ENCODE peak calls at places on chromosomes 12 and 14, in four cellular contexts. One of them, this sample, is unnamed.

GRCh38 chr14:105061428-105062047 is 3.7 kb downstream of the GPR132 start:
- DNase-seq in Peyer's patch: peak
- DNase-seq in testis: no peak
- DNase-seq in A549: no peak
- DNase-seq in this sample: peak

GRCh38 chr14:86022031-86022629 is 492.2 kb downstream of the FLRT2 start:
- DNase-seq in Peyer's patch: no peak
- DNase-seq in testis: no peak
- DNase-seq in A549: no peak
- DNase-seq in this sample: no peak

GRCh38 chr12:125606312-125606711 is 541.1 kb downstream of the AACS start:
- DNase-seq in Peyer's patch: no peak
- DNase-seq in testis: no peak
- DNase-seq in A549: no peak
- DNase-seq in this sample: no peak

GRCh38 chr12:43969882-43970281 is 134.0 kb downstream of the TMEM117 start:
- DNase-seq in Peyer's patch: no peak
- DNase-seq in testis: no peak
- DNase-seq in A549: no peak
- DNase-seq in this sample: no peak

GRCh38 chr14:94163806-94164205 is 10.3 kb upstream of the PPP4R4 start:
- DNase-seq in Peyer's patch: no peak
- DNase-seq in testis: no peak
- DNase-seq in A549: no peak
- DNase-seq in this sample: no peak

GRCh38 chr14:60008042-60008441 is 83.7 kb upstream of the PCNX4 start:
- DNase-seq in Peyer's patch: no peak
- DNase-seq in testis: no peak
- DNase-seq in A549: no peak
- DNase-seq in this sample: no peak

GRCh38 chr14:99968156-99968920 is 96.9 kb upstream of the EVL start:
- DNase-seq in Peyer's patch: no peak
- DNase-seq in testis: no peak
- DNase-seq in A549: no peak
- DNase-seq in this sample: no peak

GRCh38 chr12:3041558-3042164 is 35.5 kb upstream of the TSPAN9 start:
- DNase-seq in Peyer's patch: peak
- DNase-seq in testis: peak
- DNase-seq in A549: peak
- DNase-seq in this sample: peak

GRCh38 chr12:24111101-24111500 is 161.6 kb upstream of the SOX5 start:
- DNase-seq in Peyer's patch: no peak
- DNase-seq in testis: no peak
- DNase-seq in A549: no peak
- DNase-seq in this sample: no peak

GRCh38 chr14:25215607-25216006 is 165.7 kb upstream of the STXBP6 start:
- DNase-seq in Peyer's patch: no peak
- DNase-seq in testis: no peak
- DNase-seq in A549: no peak
- DNase-seq in this sample: no peak

GRCh38 chr12:106493531-106493930 is 89.3 kb upstream of the RFX4 start:
- DNase-seq in Peyer's patch: no peak
- DNase-seq in testis: no peak
- DNase-seq in A549: no peak
- DNase-seq in this sample: no peak

GRCh38 chr12:109885616-109886015 is 5.3 kb upstream of the GLTP start:
- DNase-seq in Peyer's patch: no peak
- DNase-seq in testis: no peak
- DNase-seq in A549: no peak
- DNase-seq in this sample: no peak

GRCh38 chr12:119601877-119602536 is 8.4 kb downstream of the TMEM233 start:
- DNase-seq in Peyer's patch: no peak
- DNase-seq in testis: no peak
- DNase-seq in A549: no peak
- DNase-seq in this sample: no peak

GRCh38 chr14:55752580-55753365 is 172.8 kb downstream of the KTN1 start:
- DNase-seq in Peyer's patch: no peak
- DNase-seq in testis: no peak
- DNase-seq in A549: peak
- DNase-seq in this sample: no peak

GRCh38 chr14:29222671-29223268 is 456.2 kb downstream of the FOXG1 start:
- DNase-seq in Peyer's patch: no peak
- DNase-seq in testis: peak
- DNase-seq in A549: no peak
- DNase-seq in this sample: no peak

GRCh38 chr14:20454359-20454644 is 310 bp downstream of the OSGEP start:
- DNase-seq in Peyer's patch: peak
- DNase-seq in testis: peak
- DNase-seq in A549: peak
- DNase-seq in this sample: peak

GRCh38 chr14:77347746-77348145 is 26.9 kb downstream of the GSTZ1 start:
- DNase-seq in Peyer's patch: no peak
- DNase-seq in testis: no peak
- DNase-seq in A549: no peak
- DNase-seq in this sample: no peak

GRCh38 chr12:48199784-48200198 is 3.3 kb downstream of the OR10AD1 start:
- DNase-seq in Peyer's patch: no peak
- DNase-seq in testis: peak
- DNase-seq in A549: no peak
- DNase-seq in this sample: no peak

GRCh38 chr14:73662439-73663056 is 17.8 kb downstream of the DNAL1 start:
- DNase-seq in Peyer's patch: no peak
- DNase-seq in testis: no peak
- DNase-seq in A549: peak
- DNase-seq in this sample: no peak

GRCh38 chr12:25957898-25958253 is 606 bp upstream of the RASSF8 start:
- DNase-seq in Peyer's patch: no peak
- DNase-seq in testis: no peak
- DNase-seq in A549: peak
- DNase-seq in this sample: no peak

GRCh38 chr14:33592298-33592697 is 358.6 kb downstream of the EGLN3 start:
- DNase-seq in Peyer's patch: no peak
- DNase-seq in testis: no peak
- DNase-seq in A549: no peak
- DNase-seq in this sample: no peak

GRCh38 chr14:50835280-50835679 is 4.3 kb upstream of the NIN start:
- DNase-seq in Peyer's patch: peak
- DNase-seq in testis: no peak
- DNase-seq in A549: no peak
- DNase-seq in this sample: no peak

GRCh38 chr12:105562727-105563072 is 232.2 kb downstream of the C12orf75 start:
- DNase-seq in Peyer's patch: no peak
- DNase-seq in testis: no peak
- DNase-seq in A549: peak
- DNase-seq in this sample: no peak

GRCh38 chr12:47361389-47362031 is 281.8 kb upstream of the AMIGO2 start:
- DNase-seq in Peyer's patch: peak
- DNase-seq in testis: peak
- DNase-seq in A549: no peak
- DNase-seq in this sample: no peak

GRCh38 chr12:54680374-54680773 is 32.2 kb upstream of the DCD start:
- DNase-seq in Peyer's patch: no peak
- DNase-seq in testis: no peak
- DNase-seq in A549: peak
- DNase-seq in this sample: no peak

GRCh38 chr12:109385339-109386078 is 37.8 kb downstream of the MYO1H start:
- DNase-seq in Peyer's patch: no peak
- DNase-seq in testis: peak
- DNase-seq in A549: peak
- DNase-seq in this sample: no peak

GRCh38 chr14:68779761-68780323 is 13.0 kb downstream of the ZFP36L1 start:
- DNase-seq in Peyer's patch: no peak
- DNase-seq in testis: peak
- DNase-seq in A549: no peak
- DNase-seq in this sample: peak

GRCh38 chr14:69796797-69797500 is at the start of gene SLC10A1:
- DNase-seq in Peyer's patch: no peak
- DNase-seq in testis: peak
- DNase-seq in A549: no peak
- DNase-seq in this sample: no peak

GRCh38 chr12:95690861-95691635 is 99.5 kb downstream of the NTN4 start:
- DNase-seq in Peyer's patch: no peak
- DNase-seq in testis: no peak
- DNase-seq in A549: no peak
- DNase-seq in this sample: no peak

GRCh38 chr12:85509857-85510256 is 229.8 kb downstream of the ALX1 start:
- DNase-seq in Peyer's patch: no peak
- DNase-seq in testis: no peak
- DNase-seq in A549: no peak
- DNase-seq in this sample: no peak

GRCh38 chr14:67240168-67240932 is 885 bp upstream of the PALS1 start:
- DNase-seq in Peyer's patch: peak
- DNase-seq in testis: peak
- DNase-seq in A549: peak
- DNase-seq in this sample: peak

GRCh38 chr12:34390846-34391700 is 368.8 kb downstream of the ALG10 start:
- DNase-seq in Peyer's patch: no peak
- DNase-seq in testis: no peak
- DNase-seq in A549: no peak
- DNase-seq in this sample: no peak

GRCh38 chr12:62917939-62918338 is 17.0 kb downstream of the PPM1H start:
- DNase-seq in Peyer's patch: no peak
- DNase-seq in testis: no peak
- DNase-seq in A549: no peak
- DNase-seq in this sample: no peak

GRCh38 chr14:24195186-24196070 is at the start of gene TM9SF1:
- DNase-seq in Peyer's patch: peak
- DNase-seq in testis: peak
- DNase-seq in A549: peak
- DNase-seq in this sample: peak

GRCh38 chr12:95368931-95369330 is 105.0 kb upstream of the METAP2 start:
- DNase-seq in Peyer's patch: no peak
- DNase-seq in testis: no peak
- DNase-seq in A549: no peak
- DNase-seq in this sample: no peak

GRCh38 chr14:100567877-100568163 is 19.4 kb downstream of the BEGAIN start:
- DNase-seq in Peyer's patch: no peak
- DNase-seq in testis: no peak
- DNase-seq in A549: no peak
- DNase-seq in this sample: no peak

GRCh38 chr14:68501621-68502052 is 291.2 kb downstream of the ZFP36L1 start:
- DNase-seq in Peyer's patch: no peak
- DNase-seq in testis: peak
- DNase-seq in A549: no peak
- DNase-seq in this sample: no peak

GRCh38 chr12:116661341-116661740 is 76.5 kb downstream of the SPRING1 start:
- DNase-seq in Peyer's patch: no peak
- DNase-seq in testis: peak
- DNase-seq in A549: no peak
- DNase-seq in this sample: no peak

GRCh38 chr12:642633-643477 is 20.4 kb downstream of the NINJ2 start:
- DNase-seq in Peyer's patch: peak
- DNase-seq in testis: peak
- DNase-seq in A549: peak
- DNase-seq in this sample: peak
- TF ChIP-seq CTCF in Peyer's patch: peak
- TF ChIP-seq CTCF in testis: no peak
- TF ChIP-seq CTCF in A549: peak
- TF ChIP-seq CTCF in this sample: peak

GRCh38 chr14:103574707-103575285 is 12.0 kb downstream of the COA8 start:
- DNase-seq in Peyer's patch: no peak
- DNase-seq in testis: no peak
- DNase-seq in A549: no peak
- DNase-seq in this sample: no peak
- H3K27ac ChIP-seq in Peyer's patch: no peak
- H3K27ac ChIP-seq in testis: no peak
- H3K27ac ChIP-seq in A549: no peak
- H3K27ac ChIP-seq in this sample: no peak

DNA sequence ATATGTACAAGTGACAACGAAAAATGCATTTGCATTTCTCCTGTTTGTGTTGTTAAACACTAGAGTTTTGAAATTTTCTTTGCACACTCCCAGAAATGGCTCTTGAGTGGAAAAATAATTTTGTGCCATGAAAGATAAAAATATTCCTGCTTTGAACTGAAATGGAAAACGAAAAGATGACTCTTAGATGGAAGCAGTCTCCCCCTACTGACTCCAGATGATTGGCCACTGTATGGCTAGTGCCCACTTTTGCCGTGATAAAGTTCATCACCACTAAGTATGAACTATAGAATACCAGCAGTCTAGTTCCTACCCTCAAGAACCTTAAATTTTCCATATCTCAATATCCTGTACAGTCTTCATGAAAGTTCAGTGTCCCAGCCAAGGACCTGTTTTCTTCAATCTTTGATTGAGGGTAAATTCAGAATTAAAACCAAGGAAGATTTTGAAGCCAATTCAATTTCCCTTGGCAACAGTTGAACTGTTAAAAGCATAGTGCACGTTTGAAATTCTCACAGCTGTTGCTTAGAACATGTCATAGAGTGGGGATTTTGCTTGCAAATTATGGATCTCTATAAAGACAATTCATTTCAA is 1.6 kb upstream of the PPP2R5E start:
- DNase-seq in Peyer's patch: no peak
- DNase-seq in testis: no peak
- DNase-seq in A549: peak
- DNase-seq in this sample: no peak
- TF ChIP-seq CTCF in Peyer's patch: peak
- TF ChIP-seq CTCF in testis: peak
- TF ChIP-seq CTCF in A549: peak
- TF ChIP-seq CTCF in this sample: no peak

GRCh38 chr14:89445252-89445973 is 28.4 kb upstream of the FOXN3 start:
- DNase-seq in Peyer's patch: no peak
- DNase-seq in testis: no peak
- DNase-seq in A549: no peak
- DNase-seq in this sample: no peak
- H3K27ac ChIP-seq in Peyer's patch: peak
- H3K27ac ChIP-seq in testis: no peak
- H3K27ac ChIP-seq in A549: no peak
- H3K27ac ChIP-seq in this sample: no peak

GRCh38 chr12:130813436-130813835 is 25.6 kb downstream of the STX2 start:
- DNase-seq in Peyer's patch: no peak
- DNase-seq in testis: no peak
- DNase-seq in A549: no peak
- DNase-seq in this sample: no peak
- TF ChIP-seq CTCF in Peyer's patch: no peak
- TF ChIP-seq CTCF in testis: no peak
- TF ChIP-seq CTCF in A549: no peak
- TF ChIP-seq CTCF in this sample: no peak

DNA sequence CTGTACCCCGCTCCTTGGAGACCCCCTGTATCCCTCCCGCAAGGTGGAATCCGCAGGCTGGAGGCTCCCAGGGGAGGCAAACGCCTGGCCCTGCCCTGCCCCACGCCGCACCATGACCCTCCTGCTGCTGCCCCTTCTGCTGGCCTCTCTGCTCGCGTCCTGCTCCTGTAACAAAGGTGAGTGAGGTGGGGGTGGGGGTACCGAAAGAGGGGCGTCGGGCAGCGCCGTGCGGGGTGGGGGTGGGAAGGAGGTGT is 293 bp downstream of the CLSTN3 start:
- DNase-seq in Peyer's patch: no peak
- DNase-seq in testis: no peak
- DNase-seq in A549: no peak
- DNase-seq in this sample: no peak
- H3K27ac ChIP-seq in Peyer's patch: peak
- H3K27ac ChIP-seq in testis: peak
- H3K27ac ChIP-seq in A549: no peak
- H3K27ac ChIP-seq in this sample: peak